ENCODE peak calls at places on chromosomes 16 and 17, in eight cellular contexts. I is AG04449, J is progenitor cell of endocrine pancreas, M is psoas muscle, Y is ovary, K is endodermal cell, V is A549, T is astrocyte of the spinal cord. E is an unnamed sample.

GRCh38 chr17:45915263-45915662 is 20.9 kb downstream of the MAPT start:
- DNase-seq in I (no peak), J (no peak), M (no peak), Y (no peak), K (no peak), V (no peak), T (no peak), E (no peak)

GRCh38 chr16:24054649-24055560 is 201.2 kb upstream of the CACNG3 start:
- DNase-seq in I (no peak), J (no peak), M (no peak), Y (no peak), K (peak), V (no peak), T (no peak), E (no peak)

GRCh38 chr16:72848759-72849664 is 198.9 kb downstream of the ZFHX3 start:
- DNase-seq in I (peak), J (no peak), M (peak), Y (peak), K (peak), V (peak), T (peak), E (peak)

GRCh38 chr17:66466933-66467367 is 164.5 kb downstream of the PRKCA start:
- DNase-seq in I (peak), J (no peak), M (peak), Y (peak), K (no peak), V (peak), T (peak), E (peak)

GRCh38 chr16:75385507-75386152 is 47.7 kb downstream of the CFDP1 start:
- DNase-seq in I (peak), J (no peak), M (no peak), Y (no peak), K (no peak), V (peak), T (peak), E (peak)

GRCh38 chr16:14307059-14307531 is 236.0 kb downstream of the MRTFB start:
- DNase-seq in I (no peak), J (no peak), M (no peak), Y (no peak), K (peak), V (no peak), T (no peak), E (no peak)

GRCh38 chr17:8741771-8742170 is 2.9 kb downstream of the CCDC42 start:
- DNase-seq in I (no peak), J (no peak), M (no peak), Y (no peak), K (no peak), V (no peak), T (no peak), E (no peak)

GRCh38 chr16:2046889-2047329 is 725 bp downstream of the NTHL1 start:
- DNase-seq in I (no peak), J (no peak), M (no peak), Y (no peak), K (no peak), V (no peak), T (no peak), E (no peak)

GRCh38 chr17:27494192-27495091 is 38.2 kb downstream of the KSR1 start:
- DNase-seq in I (no peak), J (peak), M (peak), Y (no peak), K (peak), V (peak), T (peak), E (peak)

GRCh38 chr16:74480150-74481029 is 59.1 kb upstream of the CLEC18B start:
- DNase-seq in I (no peak), J (no peak), M (peak), Y (no peak), K (no peak), V (peak), T (peak), E (peak)

GRCh38 chr17:40791808-40792436 is 7.8 kb downstream of the KRT28 start:
- DNase-seq in I (no peak), J (no peak), M (no peak), Y (no peak), K (no peak), V (peak), T (peak), E (peak)

GRCh38 chr16:782766-783403 is 5.3 kb downstream of the RPUSD1 start:
- DNase-seq in I (no peak), J (no peak), M (no peak), Y (no peak), K (no peak), V (no peak), T (no peak), E (no peak)

GRCh38 chr16:1499756-1500464 is 6.8 kb downstream of the TELO2 start:
- DNase-seq in I (no peak), J (no peak), M (no peak), Y (no peak), K (no peak), V (no peak), T (no peak), E (no peak)

GRCh38 chr17:32298298-32298697 is 32.7 kb downstream of the RHBDL3 start:
- DNase-seq in I (no peak), J (no peak), M (no peak), Y (no peak), K (peak), V (peak), T (no peak), E (no peak)

GRCh38 chr17:31072186-31072585 is 22.6 kb upstream of the NF1 start:
- DNase-seq in I (peak), J (no peak), M (no peak), Y (no peak), K (no peak), V (no peak), T (no peak), E (no peak)

GRCh38 chr17:80837711-80838110 is 153.9 kb upstream of the CHMP6 start:
- DNase-seq in I (no peak), J (no peak), M (no peak), Y (no peak), K (no peak), V (no peak), T (no peak), E (no peak)

GRCh38 chr17:50101346-50102163 is 6.4 kb downstream of the PDK2 start:
- DNase-seq in I (no peak), J (no peak), M (peak), Y (peak), K (peak), V (no peak), T (no peak), E (peak)

GRCh38 chr17:57756941-57757340 is 11.8 kb upstream of the CCDC182 start:
- DNase-seq in I (no peak), J (no peak), M (no peak), Y (no peak), K (peak), V (no peak), T (no peak), E (no peak)

GRCh38 chr17:72122668-72123495 is 2.1 kb downstream of the SOX9 start:
- DNase-seq in I (no peak), J (peak), M (peak), Y (no peak), K (peak), V (no peak), T (peak), E (peak)

GRCh38 chr17:44214230-44214494 is 5.3 kb downstream of the UBTF start:
- DNase-seq in I (no peak), J (no peak), M (no peak), Y (no peak), K (no peak), V (no peak), T (no peak), E (no peak)

GRCh38 chr16:27531186-27531585 is 18.5 kb downstream of the GTF3C1 start:
- DNase-seq in I (no peak), J (no peak), M (no peak), Y (no peak), K (no peak), V (no peak), T (no peak), E (no peak)

GRCh38 chr16:67969286-67970039 is 1.0 kb upstream of the SLC12A4 start:
- DNase-seq in I (no peak), J (no peak), M (no peak), Y (no peak), K (peak), V (no peak), T (peak), E (no peak)

GRCh38 chr16:89700649-89701424 is 668 bp downstream of the SPATA2L start:
- DNase-seq in I (no peak), J (no peak), M (no peak), Y (no peak), K (peak), V (peak), T (peak), E (peak)
- TF ChIP-seq CTCF in I (peak), J (peak), M (no peak), Y (peak), K (peak), V (no peak), T (peak), E (no peak)

DNA sequence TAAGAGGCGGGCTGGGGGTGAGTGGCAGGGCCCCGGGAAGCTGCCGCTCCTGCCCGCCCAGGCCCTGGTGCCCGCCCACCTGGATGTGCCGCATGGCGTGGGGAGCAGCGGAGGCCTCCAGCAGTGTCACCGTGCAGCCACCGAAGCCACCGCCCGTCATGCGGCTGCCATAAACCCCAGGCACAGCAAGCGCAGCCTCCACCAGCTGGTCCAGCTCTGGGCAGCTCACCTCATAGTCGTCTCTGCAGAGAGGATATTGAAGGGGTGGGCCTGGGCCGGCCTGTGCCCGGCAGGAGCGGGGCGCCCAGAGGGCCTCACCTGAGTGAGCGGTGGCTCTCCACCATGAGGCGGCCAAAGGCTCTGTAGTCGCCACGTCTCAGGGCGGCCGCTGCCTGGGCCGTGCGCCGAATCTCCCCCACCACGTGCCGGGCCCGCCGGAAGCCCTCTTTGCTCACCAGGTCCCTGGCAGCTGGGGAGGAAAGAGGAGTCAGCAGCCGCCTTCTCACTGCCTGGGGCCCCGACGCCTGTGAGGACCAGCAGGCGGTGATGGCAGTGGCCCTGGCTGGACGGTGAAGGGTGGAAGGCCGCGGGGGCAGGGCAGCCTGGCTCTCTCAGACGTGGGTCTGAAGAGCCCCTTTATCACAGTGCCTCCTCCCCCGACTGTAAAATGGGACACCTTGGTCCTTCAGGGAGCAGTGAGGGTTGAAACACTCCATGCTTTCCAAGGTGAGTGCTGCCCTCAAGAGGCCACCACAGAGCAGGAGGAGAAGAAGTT is 6.7 kb downstream of the GALK1 start:
- DNase-seq in I (no peak), J (no peak), M (no peak), Y (no peak), K (peak), V (no peak), T (no peak), E (no peak)
- TF ChIP-seq CTCF in I (peak), J (peak), M (no peak), Y (no peak), K (peak), V (peak), T (peak), E (peak)

GRCh38 chr16:8996891-8997290 is 33.2 kb upstream of the USP7 start:
- DNase-seq in I (no peak), J (no peak), M (no peak), Y (no peak), K (peak), V (peak), T (no peak), E (peak)
- TF ChIP-seq CTCF in I (no peak), J (no peak), M (no peak), Y (no peak), K (no peak), V (no peak), T (no peak), E (no peak)

GRCh38 chr17:61806081-61806828 is 57.1 kb downstream of the BRIP1 start:
- DNase-seq in I (no peak), J (no peak), M (no peak), Y (no peak), K (no peak), V (no peak), T (no peak), E (no peak)
- TF ChIP-seq CTCF in I (no peak), J (no peak), M (no peak), Y (no peak), K (no peak), V (no peak), T (no peak), E (no peak)

DNA sequence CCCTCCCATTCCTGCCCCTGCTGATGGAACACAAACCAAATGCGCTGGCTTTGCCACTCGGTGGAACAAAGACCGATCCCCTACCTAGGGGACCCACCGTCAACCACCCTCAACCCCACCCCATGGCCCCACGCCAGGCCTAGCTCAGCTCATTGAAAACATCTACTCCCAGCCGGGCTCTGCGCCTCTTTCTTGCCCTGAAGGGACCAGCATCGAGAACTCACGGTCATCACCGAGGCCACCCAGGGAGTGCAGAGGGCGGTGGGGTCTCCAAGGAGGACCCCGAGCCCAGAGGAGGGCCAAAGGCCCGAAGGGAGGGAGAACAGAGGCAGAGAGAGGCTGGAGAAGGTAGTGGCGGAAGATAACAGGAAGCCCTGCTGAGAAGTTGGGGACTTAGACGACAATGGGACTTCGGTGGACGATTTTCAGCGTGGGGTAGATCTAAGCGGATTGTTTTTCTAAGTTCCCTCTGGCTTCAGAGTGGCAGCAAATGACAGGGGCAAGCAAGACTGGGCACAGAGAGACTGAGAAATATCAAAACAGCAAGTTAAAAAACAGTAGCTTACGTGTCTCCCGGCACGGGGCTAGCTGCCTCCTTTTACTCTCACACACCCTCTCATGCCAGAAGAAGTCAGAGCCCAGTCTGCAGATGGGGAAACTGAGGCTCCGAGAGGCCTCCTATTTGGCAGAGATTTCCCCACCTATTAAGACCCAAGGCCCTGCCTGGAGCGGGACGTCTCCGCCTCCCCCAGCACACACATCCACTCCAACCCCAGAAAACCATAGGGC is 1.1 kb downstream of the CARHSP1 start:
- DNase-seq in I (no peak), J (no peak), M (peak), Y (peak), K (peak), V (no peak), T (peak), E (no peak)
- TF ChIP-seq CTCF in I (no peak), J (no peak), M (no peak), Y (no peak), K (no peak), V (no peak), T (no peak), E (no peak)

DNA sequence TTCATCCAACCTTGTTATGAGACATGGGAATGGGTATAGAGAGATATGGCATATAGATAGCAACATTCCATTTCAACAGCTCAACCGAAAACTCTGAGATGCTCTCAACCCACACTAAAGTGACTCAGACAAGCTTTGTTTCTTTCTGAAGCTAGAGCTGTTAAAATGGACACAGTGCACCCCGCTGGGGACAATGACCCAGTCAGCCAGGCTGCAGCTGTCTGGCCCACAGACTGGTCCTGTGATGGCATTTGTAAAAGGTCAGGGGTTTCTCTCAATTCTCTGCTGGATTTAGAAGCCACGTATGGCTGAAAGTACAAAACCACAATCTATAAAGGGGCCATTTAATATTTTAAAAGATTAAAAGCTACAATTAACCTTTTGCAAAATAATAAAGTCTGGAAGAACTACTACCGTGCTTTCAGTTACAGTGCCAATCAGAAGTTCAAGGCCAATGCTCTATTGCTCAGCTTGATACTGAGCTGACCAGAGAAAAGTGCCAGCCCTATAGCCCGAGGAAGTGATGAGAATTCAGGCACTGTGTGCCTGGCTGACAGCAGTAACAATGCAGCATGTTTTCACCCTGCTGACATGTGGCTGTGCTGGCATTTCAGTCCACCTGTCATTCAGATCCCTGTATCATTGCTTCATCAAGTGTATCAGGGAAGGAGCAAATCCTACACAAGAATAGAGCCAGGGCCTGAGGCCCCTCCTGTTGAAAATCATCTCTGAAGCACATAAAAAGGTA is 60.2 kb downstream of the TEX2 start:
- DNase-seq in I (no peak), J (no peak), M (no peak), Y (no peak), K (no peak), V (no peak), T (peak), E (peak)
- TF ChIP-seq CTCF in I (no peak), J (no peak), M (no peak), Y (no peak), K (no peak), V (no peak), T (no peak), E (no peak)

DNA sequence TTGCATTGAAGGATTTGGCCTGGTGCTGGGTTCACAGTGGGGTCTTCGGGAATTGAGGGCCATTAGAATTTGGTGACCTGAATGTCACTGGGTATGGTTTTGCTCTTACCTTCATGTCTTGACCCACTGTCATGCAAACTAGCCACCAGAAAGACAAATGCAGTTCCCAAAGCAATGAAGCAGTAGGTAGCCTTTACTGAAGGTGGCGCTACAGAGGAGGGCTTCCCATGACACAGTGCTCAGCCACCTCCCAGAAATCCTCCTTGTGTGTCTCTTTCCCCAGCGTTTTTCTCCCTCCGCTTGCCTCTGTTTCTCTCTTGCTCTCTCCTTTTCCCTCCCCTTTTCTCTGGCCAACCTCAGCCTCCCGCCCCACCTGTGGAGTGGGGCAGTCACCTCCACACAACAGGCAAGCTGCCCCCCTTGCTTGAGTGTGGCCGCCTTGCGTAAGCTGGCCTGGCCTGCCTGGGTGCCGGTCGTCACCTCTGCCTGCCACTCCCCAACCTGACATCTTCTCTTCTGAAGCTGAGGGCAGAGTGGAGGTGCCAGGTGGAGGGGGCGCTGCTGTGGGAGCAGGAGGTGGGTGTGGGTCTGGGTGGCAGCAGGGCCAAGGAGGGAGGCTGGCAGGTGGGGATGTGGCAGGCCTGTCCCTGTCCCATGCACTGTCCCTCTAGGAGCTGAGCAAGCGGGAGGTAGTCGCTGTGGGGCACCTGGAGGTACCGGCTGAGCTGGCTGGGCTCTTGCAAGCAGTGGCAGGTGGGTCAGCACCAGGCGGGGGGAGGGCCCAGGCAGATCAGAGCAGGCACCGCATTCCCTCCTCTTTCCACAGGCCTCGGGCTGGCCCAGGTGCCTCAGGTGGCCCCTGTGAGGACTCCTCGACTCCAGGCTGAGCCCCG is 34.7 kb downstream of the MYO15A start:
- DNase-seq in I (no peak), J (no peak), M (no peak), Y (no peak), K (peak), V (peak), T (no peak), E (peak)
- TF ChIP-seq CTCF in I (peak), J (peak), M (no peak), Y (no peak), K (peak), V (peak), T (peak), E (peak)